ENCODE peak calls at places on chromosomes 4 and X, in six cellular contexts. R is suprapubic skin; G is ovary; H is CD8-positive, alpha-beta T cell; O is WERI-Rb-1; I is cardiac muscle cell. E is an unnamed sample.

GRCh38 chr4:33494150-33494549 is 2750.2 kb downstream of the ARAP2 start:
- DNase-seq in I (no peak), O (no peak), H (no peak), R (no peak), G (no peak), E (no peak)

GRCh38 chrX:51281758-51282318 is 50.8 kb upstream of the NUDT10 start:
- DNase-seq in I (no peak), H (no peak), R (no peak), G (no peak), O (no peak), E (no peak)

GRCh38 chrX:130672214-130672613 is 230.8 kb downstream of the ENOX2 start:
- DNase-seq in I (no peak), O (no peak), R (no peak), G (no peak), H (no peak), E (no peak)

GRCh38 chrX:51894697-51895336 is 1.4 kb downstream of the MAGED1 start:
- DNase-seq in H (no peak), I (peak; percentile 38), R (no peak), O (no peak), G (peak; percentile 27), E (no peak)

GRCh38 chr4:28555851-28556250 is 1695.2 kb downstream of the STIM2 start:
- DNase-seq in G (no peak), O (no peak), I (no peak), H (no peak), R (no peak), E (no peak)

GRCh38 chrX:56746996-56747395 is 18.0 kb downstream of the NBDY start:
- DNase-seq in R (no peak), O (no peak), I (no peak), G (no peak), H (no peak), E (no peak)

GRCh38 chrX:101415180-101416130 is 7.4 kb downstream of the HNRNPH2 start:
- DNase-seq in H (no peak), R (no peak), I (peak; percentile 60), G (peak; percentile 40), O (peak; percentile 22), E (no peak)

GRCh38 chrX:150362599-150363481 is at the start of gene MAMLD1:
- DNase-seq in R (peak; percentile 85), G (peak; percentile 78), H (peak; percentile 68), I (peak; percentile 37), O (peak; percentile 23), E (peak; percentile 91)

GRCh38 chrX:143437439-143437838 is 79.8 kb downstream of the SPANXN3 start:
- DNase-seq in R (no peak), O (no peak), G (no peak), I (peak; percentile 46), H (no peak), E (no peak)

GRCh38 chr4:145041378-145041777 is 56.6 kb downstream of the ANAPC10 start:
- DNase-seq in I (no peak), R (no peak), G (no peak), H (no peak), O (no peak), E (no peak)

GRCh38 chr4:123749408-123749807 is 352.8 kb downstream of the SPRY1 start:
- DNase-seq in I (no peak), G (no peak), H (no peak), O (no peak), R (no peak), E (peak; percentile 66)

GRCh38 chrX:115065304-115065703 is 47.9 kb upstream of the IL13RA2 start:
- DNase-seq in H (no peak), R (no peak), O (no peak), I (no peak), G (no peak), E (no peak)

GRCh38 chrX:5242091-5242790 is 986.4 kb downstream of the NLGN4X start:
- DNase-seq in H (no peak), O (no peak), G (no peak), I (no peak), R (no peak), E (no peak)

GRCh38 chr4:26074672-26075071 is 160.7 kb downstream of the SMIM20 start:
- DNase-seq in I (no peak), O (no peak), G (no peak), R (no peak), H (no peak), E (no peak)

GRCh38 chr4:97911236-97911906 is 231.9 kb downstream of the STPG2 start:
- DNase-seq in I (no peak), R (no peak), H (no peak), O (peak; percentile 10), G (no peak), E (peak; percentile 49)

GRCh38 chr4:159141193-159141592 is 38.3 kb downstream of the RAPGEF2 start:
- DNase-seq in G (no peak), H (no peak), O (no peak), R (no peak), I (no peak), E (no peak)

GRCh38 chr4:1017706-1018105 is 6.3 kb downstream of the FGFRL1 start:
- DNase-seq in R (no peak), G (no peak), H (no peak), O (no peak), I (no peak), E (no peak)
- H3K9me3 ChIP-seq in R (no peaks in the 10 kb centered on the region), G (no peaks in the 10 kb centered on the region), H (no peaks in the 10 kb centered on the region), O (no peaks in the 10 kb centered on the region), I (no peaks in the 10 kb centered on the region), E (no peaks in the 10 kb centered on the region)

DNA sequence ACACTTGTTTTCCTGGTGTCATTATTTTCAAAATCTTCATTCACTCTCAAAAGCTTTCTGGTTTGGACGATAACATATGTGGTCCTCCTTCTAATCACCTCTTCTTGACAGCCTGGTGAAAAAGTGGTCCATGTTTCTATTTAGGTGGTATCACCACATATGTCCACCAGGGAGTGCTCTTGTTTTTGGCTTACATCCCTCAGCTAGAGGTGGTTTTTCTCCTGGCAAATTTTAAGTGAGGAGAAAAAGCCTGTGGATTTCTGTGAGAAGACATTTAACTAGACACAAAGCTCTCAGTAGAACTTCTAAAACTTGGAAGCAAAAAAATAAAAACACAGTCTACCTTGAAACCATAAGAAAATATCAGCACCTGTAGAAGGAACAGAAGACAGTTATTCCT is 58.0 kb upstream of the FRMPD4 start:
- DNase-seq in R (no peak), O (peak; percentile 8), H (no peak), I (peak; percentile 46), G (no peak), E (no peak)
- TF ChIP-seq CTCF in R (no peak), O (peak; percentile 58), H (no peak), I (peak; percentile 51), G (no peak), E (peak; percentile 39)

GRCh38 chr4:150580244-150580643 is 1.7 kb upstream of the MAB21L2 start:
- DNase-seq in R (no peak), G (no peak), O (no peak), I (no peak), H (no peak), E (no peak)

GRCh38 chr4:150581206-150581605 is 745 bp upstream of the MAB21L2 start:
- DNase-seq in I (no peak), O (no peak), G (no peak), H (no peak), R (no peak), E (no peak)

GRCh38 chr4:150581611-150582010 is 340 bp upstream of the MAB21L2 start:
- DNase-seq in O (no peak), H (no peak), R (no peak), G (no peak), I (peak; percentile 58), E (no peak)

GRCh38 chr4:150578745-150579470 is 3.0 kb upstream of the MAB21L2 start:
- DNase-seq in R (no peak), I (peak; percentile 42), G (no peak), H (no peak), O (no peak), E (no peak)

GRCh38 chr4:150579591-150580234 is 2.2 kb upstream of the MAB21L2 start:
- DNase-seq in R (no peak), I (peak; percentile 65), G (no peak), O (no peak), H (no peak), E (peak; percentile 73)
- H3K4me3 ChIP-seq in R (peak overlapping the region; percentile 38), I (peak overlapping the region; percentile 21), G (peak overlapping the region; percentile 31), O (no peak overlapping the region), H (no peak overlapping the region), E (peak overlapping the region; percentile 47)

GRCh38 chr4:78210694-78211093 is 153.6 kb downstream of the FRAS1 start:
- DNase-seq in G (no peak), I (no peak), R (no peak), O (no peak), H (no peak), E (no peak)
- H3K9me3 ChIP-seq in G (no peaks in the 10 kb centered on the region), I (no peaks in the 10 kb centered on the region), R (no peaks in the 10 kb centered on the region), O (no peaks in the 10 kb centered on the region), H (no peaks in the 10 kb centered on the region), E (no peaks in the 10 kb centered on the region)

GRCh38 chrX:15202458-15203177 is 67.3 kb downstream of the ASB9 start:
- DNase-seq in G (no peak), I (no peak), O (no peak), H (no peak), R (no peak), E (no peak)

GRCh38 chrX:15207384-15207783 is 62.5 kb downstream of the ASB9 start:
- DNase-seq in O (no peak), G (no peak), H (no peak), I (no peak), R (no peak), E (no peak)

GRCh38 chrX:15206306-15206705 is 63.6 kb downstream of the ASB9 start:
- DNase-seq in H (no peak), O (no peak), G (no peak), R (no peak), I (no peak), E (no peak)

GRCh38 chrX:15203694-15204093 is 66.2 kb downstream of the ASB9 start:
- DNase-seq in H (no peak), G (no peak), I (no peak), O (no peak), R (no peak), E (no peak)

GRCh38 chrX:15204130-15204751 is 65.6 kb downstream of the ASB9 start:
- DNase-seq in H (no peak), I (no peak), G (no peak), R (no peak), O (no peak), E (no peak)
- TF ChIP-seq CTCF in H (no peak), I (no peak), G (no peak), R (no peak), O (no peak), E (no peak)

GRCh38 chr4:11428701-11429571 is at the start of gene HS3ST1:
- DNase-seq in G (peak; percentile 91), H (no peak), R (peak; percentile 88), I (peak; percentile 78), O (peak; percentile 89), E (peak; percentile 96)
- H3K4me3 ChIP-seq in G (peak within 1 kb of the TSS; percentile 47), H (peak within 1 kb of the TSS; percentile 29), R (peak within 1 kb of the TSS; percentile 56), I (peak within 1 kb of the TSS; percentile 46), O (peak within 1 kb of the TSS; percentile 64), E (peak within 1 kb of the TSS; percentile 77)

E was measured in kidney.